ENCODE peak calls at places on chromosomes 6 and 20, in nine cellular contexts. U, C, I, F, S, Q, J, W and N are unnamed samples.
A peak's percentile ranks its signal among the peaks of the same experiment; 100 is the strongest.

GRCh38 chr6:51398793-51399192 is 580.1 kb downstream of the TFAP2B start:
- DNase-seq in U (no peak), C (no peak), I (no peak), F (no peak), S (no peak), Q (no peak), J (no peak), W (no peak), N (no peak)

GRCh38 chr6:87826376-87826775 is 124.3 kb upstream of the AKIRIN2 start:
- DNase-seq in U (no peak), C (no peak), I (no peak), F (no peak), S (no peak), Q (no peak), J (no peak), W (no peak), N (no peak)

GRCh38 chr6:160534050-160534696 is 129.9 kb downstream of the LPA start:
- DNase-seq in U (peak; percentile 80), C (peak; percentile 52), I (peak; percentile 49), F (peak; percentile 76), S (peak; percentile 36), Q (peak; percentile 47), J (peak; percentile 31), W (peak; percentile 70), N (peak; percentile 58)

GRCh38 chr6:85113934-85114582 is 335.8 kb upstream of the NT5E start:
- DNase-seq in U (peak; percentile 64), C (peak; percentile 27), I (no peak), F (no peak), S (no peak), Q (no peak), J (no peak), W (no peak), N (no peak)

GRCh38 chr6:35688605-35689322 is at the start of gene FKBP5:
- DNase-seq in U (peak; percentile 98), C (peak; percentile 97), I (peak; percentile 95), F (peak; percentile 90), S (peak; percentile 89), Q (peak; percentile 98), J (peak; percentile 96), W (peak; percentile 97), N (peak; percentile 97)

GRCh38 chr6:44059359-44060342 is 67.6 kb downstream of the MRPL14 start:
- DNase-seq in U (no peak), C (no peak), I (no peak), F (no peak), S (no peak), Q (peak; percentile 84), J (no peak), W (no peak), N (no peak)

GRCh38 chr6:8082954-8083858 is 19.0 kb upstream of the BLOC1S5 start:
- DNase-seq in U (peak; percentile 81), C (no peak), I (no peak), F (no peak), S (peak; percentile 31), Q (no peak), J (peak; percentile 53), W (no peak), N (no peak)

GRCh38 chr20:38581013-38581412 is at the start of gene ADIG:
- DNase-seq in U (no peak), C (no peak), I (no peak), F (no peak), S (no peak), Q (no peak), J (no peak), W (peak; percentile 11), N (no peak)

GRCh38 chr6:115891111-115891669 is 169.5 kb downstream of the FRK start:
- DNase-seq in U (no peak), C (no peak), I (no peak), F (no peak), S (peak; percentile 21), Q (no peak), J (peak; percentile 20), W (no peak), N (no peak)

GRCh38 chr20:58107533-58107932 is 120.9 kb downstream of the ANKRD60 start:
- DNase-seq in U (no peak), C (no peak), I (peak; percentile 7), F (no peak), S (no peak), Q (no peak), J (no peak), W (no peak), N (no peak)

GRCh38 chr6:40295251-40295949 is 291.8 kb downstream of the LRFN2 start:
- DNase-seq in U (no peak), C (no peak), I (no peak), F (no peak), S (no peak), Q (no peak), J (no peak), W (no peak), N (no peak)
- H3K27ac ChIP-seq in U (no peak overlapping the region), C (no peak overlapping the region), I (no peak overlapping the region), F (no peak overlapping the region), S (no peak overlapping the region), Q (no peak overlapping the region), J (no peak overlapping the region), W (no peak overlapping the region), N (no peak overlapping the region)

GRCh38 chr20:5569021-5569420 is 181.2 kb upstream of the SHLD1 start:
- DNase-seq in U (no peak), C (no peak), I (no peak), F (peak; percentile 54), S (peak; percentile 75), Q (no peak), J (no peak), W (no peak), N (no peak)
- TF ChIP-seq CTCF in U (peak; percentile 44), C (peak; percentile 20), I (no peak), F (peak; percentile 72), S (peak; percentile 87), Q (peak; percentile 35), J (peak; percentile 60), W (peak; percentile 34), N (peak; percentile 75)

GRCh38 chr20:11200423-11200822 is 526.6 kb upstream of the JAG1 start:
- DNase-seq in U (no peak), C (no peak), I (no peak), F (no peak), S (no peak), Q (no peak), J (no peak), W (no peak), N (no peak)

GRCh38 chr20:11195899-11196558 is 522.2 kb upstream of the JAG1 start:
- DNase-seq in U (no peak), C (no peak), I (no peak), F (no peak), S (peak; percentile 43), Q (no peak), J (no peak), W (no peak), N (no peak)

GRCh38 chr20:11193241-11193640 is 519.4 kb upstream of the JAG1 start:
- DNase-seq in U (no peak), C (no peak), I (no peak), F (no peak), S (no peak), Q (no peak), J (no peak), W (no peak), N (no peak)

GRCh38 chr20:11195169-11195568 is 521.4 kb upstream of the JAG1 start:
- DNase-seq in U (no peak), C (no peak), I (no peak), F (no peak), S (no peak), Q (no peak), J (no peak), W (no peak), N (no peak)
- H3K4me3 ChIP-seq in U (no peak overlapping the region), C (no peak overlapping the region), I (no peak overlapping the region), F (no peak overlapping the region), S (no peak overlapping the region), Q (no peak overlapping the region), J (no peak overlapping the region), W (no peak overlapping the region), N (no peak overlapping the region)

GRCh38 chr6:27332692-27333641 is 20.9 kb upstream of the POM121L2 start:
- DNase-seq in U (no peak), C (no peak), I (no peak), F (peak; percentile 67), S (peak; percentile 53), Q (no peak), J (no peak), W (peak; percentile 78), N (no peak)
- H3K27ac ChIP-seq in U (no peak overlapping the region), C (no peak overlapping the region), I (no peak overlapping the region), F (no peak overlapping the region), S (no peak overlapping the region), Q (no peak overlapping the region), J (no peak overlapping the region), W (no peak overlapping the region), N (no peak overlapping the region)

GRCh38 chr6:26202811-26203583 is 115.8 kb downstream of the HFE start:
- DNase-seq in U (no peak), C (no peak), I (no peak), F (no peak), S (no peak), Q (no peak), J (no peak), W (no peak), N (no peak)

GRCh38 chr6:26202201-26202611 is 115.0 kb downstream of the HFE start:
- DNase-seq in U (no peak), C (no peak), I (no peak), F (no peak), S (no peak), Q (no peak), J (no peak), W (no peak), N (no peak)

GRCh38 chr6:26205161-26205624 is 118.0 kb downstream of the HFE start:
- DNase-seq in U (peak; percentile 91), C (no peak), I (peak; percentile 72), F (peak; percentile 87), S (peak; percentile 89), Q (peak; percentile 85), J (peak; percentile 84), W (peak; percentile 89), N (peak; percentile 76)

GRCh38 chr6:26205625-26206574 is 118.7 kb downstream of the HFE start:
- DNase-seq in U (no peak), C (no peak), I (no peak), F (no peak), S (peak; percentile 84), Q (no peak), J (no peak), W (no peak), N (no peak)

DNA sequence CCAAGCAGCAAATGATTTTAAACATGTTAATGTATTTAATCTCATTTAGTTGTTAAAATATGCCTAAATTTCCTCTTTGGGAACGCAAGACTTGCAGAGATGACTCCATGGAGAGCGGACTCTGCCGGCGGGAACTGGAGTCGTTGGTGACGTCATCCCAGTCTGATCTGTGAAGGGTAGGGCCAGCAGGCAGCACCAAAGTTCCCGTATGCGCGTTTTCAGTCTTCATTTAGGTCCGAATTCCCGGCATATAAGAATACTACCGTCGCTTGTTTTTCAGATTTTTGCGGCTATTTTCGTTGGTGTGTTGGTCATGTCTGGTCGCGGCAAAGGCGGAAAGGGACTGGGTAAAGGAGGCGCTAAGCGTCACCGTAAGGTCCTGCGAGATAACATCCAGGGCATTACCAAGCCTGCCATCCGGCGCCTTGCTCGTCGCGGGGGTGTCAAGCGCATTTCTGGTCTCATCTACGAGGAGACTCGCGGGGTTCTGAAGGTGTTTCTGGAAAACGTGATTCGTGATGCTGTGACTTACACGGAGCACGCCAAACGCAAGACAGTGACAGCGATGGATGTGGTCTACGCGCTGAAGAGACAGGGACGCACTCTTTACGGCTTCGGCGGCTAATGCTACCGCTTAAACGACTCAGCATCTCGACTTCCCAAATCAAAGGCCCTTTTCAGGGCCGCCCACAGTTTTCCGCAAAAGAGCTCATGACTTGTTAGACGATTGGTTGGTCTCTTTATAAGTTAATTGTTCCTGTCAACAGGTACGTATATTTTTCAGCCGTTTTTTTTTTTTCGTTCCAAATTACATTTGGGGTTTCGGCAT is 117.3 kb downstream of the HFE start:
- DNase-seq in U (peak; percentile 97), C (peak; percentile 81), I (peak; percentile 87), F (peak; percentile 92), S (peak; percentile 97), Q (peak; percentile 90), J (peak; percentile 97), W (peak; percentile 97), N (peak; percentile 97)
- TF ChIP-seq CTCF in U (peak; percentile 38), C (peak; percentile 23), I (no peak), F (no peak), S (no peak), Q (peak; percentile 42), J (peak; percentile 29), W (peak; percentile 39), N (peak; percentile 43)